ENCODE peak calls at places on chromosomes 7 and 10, in four cellular contexts. P, T, Y and B are unnamed samples.

GRCh38 chr10:74223755-74224530 is 72.9 kb downstream of the ADK start:
- DNase-seq in P (no peak), T (peak; percentile 72), Y (no peak), B (no peak)

GRCh38 chr10:84375011-84375410 is 46.6 kb downstream of the CCSER2 start:
- DNase-seq in P (no peak), T (peak; percentile 65), Y (no peak), B (peak; percentile 55)

GRCh38 chr7:47941136-47941844 is 7.0 kb downstream of the PKD1L1 start:
- DNase-seq in P (peak; percentile 70), T (peak; percentile 93), Y (no peak), B (peak; percentile 35)

GRCh38 chr10:117556356-117556755 is 13.8 kb downstream of the EMX2 start:
- DNase-seq in P (no peak), T (no peak), Y (no peak), B (no peak)

GRCh38 chr7:81625311-81625651 is 144.6 kb downstream of the HGF start:
- DNase-seq in P (no peak), T (no peak), Y (no peak), B (no peak)

GRCh38 chr7:76512941-76513816 is 2.8 kb downstream of the UPK3B start:
- DNase-seq in P (peak; percentile 77), T (peak; percentile 34), Y (no peak), B (no peak)

GRCh38 chr10:5105626-5106025 is 11.4 kb downstream of the AKR1C3 start:
- DNase-seq in P (no peak), T (peak; percentile 25), Y (no peak), B (no peak)

GRCh38 chr10:105837951-105838350 is 1196.9 kb downstream of the SORCS3 start:
- DNase-seq in P (no peak), T (peak; percentile 13), Y (no peak), B (peak; percentile 52)

GRCh38 chr10:86252573-86252972 is 114.0 kb downstream of the GRID1 start:
- DNase-seq in P (no peak), T (no peak), Y (no peak), B (no peak)

GRCh38 chr7:33157311-33157710 is 27.9 kb downstream of the BBS9 start:
- DNase-seq in P (no peak), T (peak; percentile 59), Y (no peak), B (peak; percentile 2)

GRCh38 chr10:35992107-35992506 is 350.0 kb upstream of the FZD8 start:
- DNase-seq in P (no peak), T (no peak), Y (no peak), B (no peak)

GRCh38 chr7:159097661-159098423 is 46.8 kb downstream of the VIPR2 start:
- DNase-seq in P (peak; percentile 55), T (no peak), Y (no peak), B (no peak)

GRCh38 chr7:14207154-14207553 is 217.7 kb upstream of the ETV1 start:
- DNase-seq in P (no peak), T (peak; percentile 22), Y (no peak), B (no peak)

GRCh38 chr7:12737836-12738235 is 50.4 kb downstream of the ARL4A start:
- DNase-seq in P (no peak), T (no peak), Y (no peak), B (no peak)

GRCh38 chr7:5143106-5143505 is 46.9 kb upstream of the WIPI2 start:
- DNase-seq in P (no peak), T (no peak), Y (no peak), B (no peak)

GRCh38 chr10:122990278-122990677 is 10.1 kb downstream of the PSTK start:
- DNase-seq in P (no peak), T (peak; percentile 49), Y (no peak), B (peak; percentile 6)

GRCh38 chr10:78375854-78376785 is 342.5 kb downstream of the RPS24 start:
- DNase-seq in P (peak; percentile 63), T (no peak), Y (no peak), B (no peak)

GRCh38 chr10:2599571-2599970 is 467.8 kb upstream of the PFKP start:
- DNase-seq in P (no peak), T (no peak), Y (no peak), B (no peak)

GRCh38 chr10:10911471-10911921 is 106.2 kb upstream of the CELF2 start:
- DNase-seq in P (no peak), T (peak; percentile 89), Y (peak; percentile 70), B (peak; percentile 55)

GRCh38 chr10:75922435-75922834 is 491.0 kb downstream of the LRMDA start:
- DNase-seq in P (no peak), T (peak; percentile 16), Y (no peak), B (no peak)

GRCh38 chr7:69603937-69604494 is 5.7 kb downstream of the AUTS2 start:
- DNase-seq in P (no peak), T (no peak), Y (no peak), B (no peak)

DNA sequence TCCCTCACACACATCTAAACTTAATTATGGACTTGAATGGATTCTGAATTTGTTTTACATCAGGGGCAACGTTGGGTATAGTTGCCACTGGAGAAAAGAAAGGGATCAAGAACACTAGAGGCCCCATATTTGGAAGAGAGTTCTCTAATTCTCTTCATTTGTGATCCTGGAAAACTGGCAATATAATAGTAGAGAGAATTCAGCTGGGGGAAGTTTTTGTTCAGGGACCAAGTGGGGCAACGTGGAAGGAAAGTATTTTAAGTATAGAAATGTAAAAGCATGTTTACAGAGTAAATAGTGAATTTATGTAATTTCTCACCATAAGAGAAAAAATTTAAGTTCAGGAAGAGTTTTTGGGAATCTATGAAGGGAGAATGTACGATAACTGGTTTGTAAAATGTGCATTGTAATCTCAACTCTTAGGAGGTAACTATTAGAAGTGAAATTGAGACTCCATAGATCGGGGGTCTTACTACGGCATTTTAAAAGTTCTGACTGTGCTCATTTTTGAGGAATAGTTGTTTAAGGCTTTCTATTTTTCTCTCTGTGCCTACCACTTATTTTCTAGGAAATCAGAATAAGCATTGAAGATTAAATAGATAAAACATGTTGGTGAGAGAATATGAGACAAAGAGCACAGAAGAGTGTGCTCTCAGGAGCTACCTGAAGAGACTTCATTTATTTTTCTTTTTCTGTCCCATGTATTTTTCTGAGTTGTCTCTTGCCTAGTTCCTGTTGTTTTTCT is 3.4 kb downstream of the SDHAF3 start:
- DNase-seq in P (no peak), T (no peak), Y (no peak), B (no peak)
- H3K4me3 ChIP-seq in P (no peak overlapping the region), T (no peak overlapping the region), Y (no peak overlapping the region), B (no peak overlapping the region)

DNA sequence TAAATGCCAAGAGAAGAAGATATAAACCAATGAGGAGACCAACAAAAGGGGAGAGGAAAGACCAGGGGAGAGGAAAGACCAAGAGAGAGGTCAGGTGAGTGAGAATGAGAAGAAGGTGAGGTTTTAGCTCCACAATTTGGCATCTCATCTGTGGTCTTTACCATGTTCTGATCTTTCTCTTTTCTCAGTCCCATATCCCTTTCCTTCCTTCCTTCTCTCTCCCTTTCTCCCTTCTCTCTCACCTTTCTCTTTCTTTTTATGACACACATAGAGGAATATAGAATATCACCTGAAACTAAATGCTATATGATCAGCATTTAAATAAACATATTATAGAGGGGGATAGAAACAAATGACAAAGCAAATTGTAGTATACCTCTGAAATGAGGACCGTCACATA is 57.4 kb downstream of the ATE1 start:
- DNase-seq in P (no peak), T (no peak), Y (no peak), B (no peak)
- H3K9me3 ChIP-seq in P (no peaks in the 10 kb centered on the region), T (no peaks in the 10 kb centered on the region), Y (no peaks in the 10 kb centered on the region), B (no peaks in the 10 kb centered on the region)

DNA sequence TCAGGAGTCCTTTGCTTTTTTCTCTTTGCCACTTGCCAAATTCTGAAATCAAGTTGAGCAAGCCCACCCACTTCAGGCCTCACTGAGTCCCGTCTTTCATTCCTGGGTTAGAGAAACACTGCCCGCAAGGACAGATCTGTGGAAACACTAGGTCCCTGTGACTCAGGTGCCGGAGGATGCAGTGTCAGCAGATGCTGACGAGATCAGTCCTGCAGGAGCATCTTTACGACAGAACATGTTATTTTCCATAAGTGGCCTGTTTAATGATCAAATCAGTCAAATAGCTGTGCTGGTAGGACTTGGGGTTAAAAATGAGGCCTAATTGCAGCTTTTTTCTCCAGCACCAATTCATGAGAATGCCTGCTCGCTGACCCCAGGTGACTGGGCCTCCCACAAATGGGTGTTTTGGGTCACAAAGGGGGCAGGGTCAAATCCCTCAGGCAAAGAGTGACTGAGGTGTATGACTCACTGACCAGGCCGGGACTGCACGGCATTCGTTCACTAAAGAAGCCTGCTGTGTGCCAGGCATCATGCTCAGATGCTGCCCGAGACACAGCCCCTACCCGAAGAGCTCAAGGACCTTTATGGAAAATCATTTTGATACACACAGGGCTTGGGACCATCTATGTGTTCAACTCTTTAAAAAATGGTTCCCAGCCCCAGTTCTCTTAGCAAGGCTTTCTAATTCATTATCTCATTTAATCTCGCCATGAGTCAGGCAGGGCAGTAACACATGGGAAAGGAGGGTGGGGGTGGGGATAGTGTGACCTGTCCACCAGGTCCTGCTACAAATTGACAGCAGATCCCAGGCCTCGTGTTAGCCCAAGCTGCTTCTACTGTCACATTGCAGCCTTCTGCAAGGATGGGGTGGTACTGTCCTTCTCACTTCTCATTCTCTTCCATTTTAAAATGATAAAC is 21.0 kb downstream of the ZNF775 start:
- DNase-seq in P (no peak), T (peak; percentile 77), Y (no peak), B (no peak)
- H3K4me1 ChIP-seq in P (peaks cover 16% of the 10 kb centered on the region), T (peaks cover 20% of the 10 kb centered on the region), Y (peaks cover 9% of the 10 kb centered on the region), B (peaks cover 8% of the 10 kb centered on the region)

DNA sequence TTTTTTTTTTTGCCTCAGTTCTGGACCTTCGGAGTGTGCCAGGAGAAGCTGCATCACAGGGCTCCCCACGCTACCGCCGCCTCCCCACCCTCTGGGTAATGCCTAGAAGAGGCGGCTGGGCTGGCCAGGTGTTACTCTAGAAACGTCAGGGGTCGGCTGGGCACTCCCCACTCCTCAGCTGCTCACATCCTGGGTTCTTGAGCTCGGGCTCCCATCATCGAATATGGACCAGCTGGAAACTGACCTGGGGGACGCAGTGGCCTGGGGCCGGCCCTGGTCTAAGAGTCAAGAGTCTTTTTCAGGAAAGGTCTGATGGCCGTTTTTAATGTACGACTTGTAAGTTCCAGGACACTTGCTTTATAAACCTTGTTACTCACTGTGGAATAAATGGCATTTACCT is 326.5 kb downstream of the WDR37 start:
- DNase-seq in P (peak; percentile 51), T (no peak), Y (no peak), B (no peak)
- H3K4me3 ChIP-seq in P (no peak overlapping the region), T (no peak overlapping the region), Y (no peak overlapping the region), B (no peak overlapping the region)

GRCh38 chr7:63039882-63040281 is 958.8 kb upstream of the ZNF722 start:
- DNase-seq in P (no peak), T (no peak), Y (no peak), B (no peak)

GRCh38 chr7:63038987-63039386 is 959.7 kb upstream of the ZNF722 start:
- DNase-seq in P (no peak), T (no peak), Y (no peak), B (no peak)

GRCh38 chr7:63040966-63041610 is 957.6 kb upstream of the ZNF722 start:
- DNase-seq in P (no peak), T (no peak), Y (no peak), B (no peak)

GRCh38 chr7:63041786-63042185 is 956.9 kb upstream of the ZNF722 start:
- DNase-seq in P (no peak), T (no peak), Y (no peak), B (no peak)

DNA sequence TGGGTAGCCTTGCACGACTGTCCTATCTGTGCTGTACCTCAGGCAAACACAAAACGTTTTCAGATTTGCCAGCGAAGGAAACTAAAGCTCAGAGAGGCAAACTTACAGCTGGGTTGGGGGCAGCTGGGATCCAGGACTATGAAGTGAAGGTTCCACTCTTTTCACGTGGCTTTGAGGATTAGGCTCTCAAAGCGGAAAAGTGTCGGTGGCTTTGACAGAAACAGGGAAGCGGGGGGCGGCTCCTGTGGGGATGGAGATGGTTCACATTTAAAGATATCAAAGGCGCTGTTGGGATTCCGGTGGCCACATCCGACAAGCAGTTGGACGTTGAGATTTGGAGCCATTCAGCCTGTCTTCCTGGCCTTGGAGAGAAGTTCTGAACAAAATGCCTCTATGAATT is 958.3 kb upstream of the ZNF722 start:
- DNase-seq in P (no peak), T (no peak), Y (no peak), B (no peak)
- H3K9me3 ChIP-seq in P (peaks cover 75% of the 10 kb centered on the region), T (no peaks in the 10 kb centered on the region), Y (no peaks in the 10 kb centered on the region), B (peaks cover 29% of the 10 kb centered on the region)